ENCODE peak calls at places on chromosomes 11 and 22, in ten cellular contexts. One of them, this sample, is unnamed.

GRCh38 chr11:107468596-107468995 is 11.0 kb upstream of the CWF19L2 start:
- DNase-seq in MG63: no peak
- DNase-seq in vagina: no peak
- DNase-seq in GM13977: no peak
- DNase-seq in caudate nucleus: no peak
- DNase-seq in GM12865: no peak
- DNase-seq in activated T-cell treated with anti-CD3 and anti-CD28 coated beads, Interleukin-2, amount 50 U/mL, for 1 hour: no peak
- DNase-seq in choroid plexus epithelial cell: peak
- DNase-seq in ACHN: no peak
- DNase-seq in ELF-1: no peak
- DNase-seq in this sample: no peak

GRCh38 chr11:71432761-71433647 is 15.2 kb downstream of the DHCR7 start:
- DNase-seq in MG63: no peak
- DNase-seq in vagina: no peak
- DNase-seq in GM13977: no peak
- DNase-seq in caudate nucleus: no peak
- DNase-seq in GM12865: no peak
- DNase-seq in activated T-cell treated with anti-CD3 and anti-CD28 coated beads, Interleukin-2, amount 50 U/mL, for 1 hour: no peak
- DNase-seq in choroid plexus epithelial cell: no peak
- DNase-seq in ACHN: no peak
- DNase-seq in ELF-1: no peak
- DNase-seq in this sample: no peak

GRCh38 chr11:87039371-87039770 is 1.6 kb downstream of the TMEM135 start:
- DNase-seq in MG63: no peak
- DNase-seq in vagina: no peak
- DNase-seq in GM13977: no peak
- DNase-seq in caudate nucleus: no peak
- DNase-seq in GM12865: no peak
- DNase-seq in activated T-cell treated with anti-CD3 and anti-CD28 coated beads, Interleukin-2, amount 50 U/mL, for 1 hour: no peak
- DNase-seq in choroid plexus epithelial cell: peak
- DNase-seq in ACHN: no peak
- DNase-seq in ELF-1: no peak
- DNase-seq in this sample: no peak

GRCh38 chr11:122852071-122852831 is 14.0 kb downstream of the CRTAM start:
- DNase-seq in MG63: peak
- DNase-seq in vagina: no peak
- DNase-seq in GM13977: no peak
- DNase-seq in caudate nucleus: peak
- DNase-seq in GM12865: peak
- DNase-seq in activated T-cell treated with anti-CD3 and anti-CD28 coated beads, Interleukin-2, amount 50 U/mL, for 1 hour: no peak
- DNase-seq in choroid plexus epithelial cell: peak
- DNase-seq in ACHN: no peak
- DNase-seq in ELF-1: no peak
- DNase-seq in this sample: no peak

GRCh38 chr11:61510178-61510979 is 1.8 kb downstream of the LRRC10B start:
- DNase-seq in MG63: no peak
- DNase-seq in vagina: no peak
- DNase-seq in GM13977: no peak
- DNase-seq in caudate nucleus: no peak
- DNase-seq in GM12865: no peak
- DNase-seq in activated T-cell treated with anti-CD3 and anti-CD28 coated beads, Interleukin-2, amount 50 U/mL, for 1 hour: no peak
- DNase-seq in choroid plexus epithelial cell: no peak
- DNase-seq in ACHN: no peak
- DNase-seq in ELF-1: no peak
- DNase-seq in this sample: no peak

GRCh38 chr11:116199182-116199581 is 573.6 kb downstream of the BUD13 start:
- DNase-seq in MG63: no peak
- DNase-seq in vagina: no peak
- DNase-seq in GM13977: no peak
- DNase-seq in caudate nucleus: no peak
- DNase-seq in GM12865: no peak
- DNase-seq in activated T-cell treated with anti-CD3 and anti-CD28 coated beads, Interleukin-2, amount 50 U/mL, for 1 hour: no peak
- DNase-seq in choroid plexus epithelial cell: no peak
- DNase-seq in ACHN: no peak
- DNase-seq in ELF-1: no peak
- DNase-seq in this sample: no peak

GRCh38 chr11:30908857-30909256 is 322.7 kb upstream of the MPPED2 start:
- DNase-seq in MG63: no peak
- DNase-seq in vagina: no peak
- DNase-seq in GM13977: no peak
- DNase-seq in caudate nucleus: no peak
- DNase-seq in GM12865: no peak
- DNase-seq in activated T-cell treated with anti-CD3 and anti-CD28 coated beads, Interleukin-2, amount 50 U/mL, for 1 hour: no peak
- DNase-seq in choroid plexus epithelial cell: no peak
- DNase-seq in ACHN: no peak
- DNase-seq in ELF-1: no peak
- DNase-seq in this sample: no peak

GRCh38 chr22:48369789-48370507 is 1457.7 kb downstream of the BRD1 start:
- DNase-seq in MG63: peak
- DNase-seq in vagina: no peak
- DNase-seq in GM13977: no peak
- DNase-seq in caudate nucleus: no peak
- DNase-seq in GM12865: no peak
- DNase-seq in activated T-cell treated with anti-CD3 and anti-CD28 coated beads, Interleukin-2, amount 50 U/mL, for 1 hour: no peak
- DNase-seq in choroid plexus epithelial cell: no peak
- DNase-seq in ACHN: no peak
- DNase-seq in ELF-1: peak
- DNase-seq in this sample: no peak

GRCh38 chr22:50271011-50271394 is 823 bp upstream of the MAPK11 start:
- DNase-seq in MG63: no peak
- DNase-seq in vagina: no peak
- DNase-seq in GM13977: no peak
- DNase-seq in caudate nucleus: no peak
- DNase-seq in GM12865: no peak
- DNase-seq in activated T-cell treated with anti-CD3 and anti-CD28 coated beads, Interleukin-2, amount 50 U/mL, for 1 hour: no peak
- DNase-seq in choroid plexus epithelial cell: no peak
- DNase-seq in ACHN: no peak
- DNase-seq in ELF-1: no peak
- DNase-seq in this sample: no peak

This sample was measured in GM10248.